ENCODE peak calls at places on chromosome 19, in four cellular contexts. D, E, U and Q are unnamed samples.

GRCh38 chr19:56383826-56384605 is 9.3 kb downstream of the ZNF582 start:
- DNase-seq in D (no peak), E (no peak), U (no peak), Q (no peak)

GRCh38 chr19:11152318-11153062 is 3.1 kb downstream of the SPC24 start:
- DNase-seq in D (peak; percentile 49), E (no peak), U (no peak), Q (no peak)

GRCh38 chr19:38506723-38507550 is 73.4 kb downstream of the RYR1 start:
- DNase-seq in D (peak; percentile 89), E (peak; percentile 64), U (peak; percentile 91), Q (peak; percentile 75)

GRCh38 chr19:6532244-6532999 is 1.6 kb downstream of the TNFSF9 start:
- DNase-seq in D (no peak), E (no peak), U (no peak), Q (no peak)

GRCh38 chr19:40811478-40812341 is 12.7 kb downstream of the EGLN2 start:
- DNase-seq in D (no peak), E (peak; percentile 42), U (no peak), Q (peak; percentile 53)

GRCh38 chr19:8640402-8641004 is 10.1 kb downstream of the NFILZ start:
- DNase-seq in D (peak; percentile 54), E (no peak), U (no peak), Q (peak; percentile 66)

GRCh38 chr19:7460562-7460966 is 28.3 kb downstream of the PEX11G start:
- DNase-seq in D (no peak), E (no peak), U (no peak), Q (no peak)

GRCh38 chr19:38224014-38224862 is at the start of gene DPF1:
- DNase-seq in D (no peak), E (peak; percentile 92), U (no peak), Q (peak; percentile 93)

GRCh38 chr19:16571283-16571682 is 932 bp downstream of the SLC35E1 start:
- DNase-seq in D (no peak), E (no peak), U (no peak), Q (no peak)

GRCh38 chr19:1407662-1408299 is 395 bp downstream of the DAZAP1 start:
- DNase-seq in D (peak; percentile 50), E (peak; percentile 77), U (peak; percentile 83), Q (no peak)

GRCh38 chr19:10334340-10335148 is 1.2 kb upstream of the RAVER1 start:
- DNase-seq in D (peak; percentile 96), E (peak; percentile 96), U (peak; percentile 97), Q (peak; percentile 95)

GRCh38 chr19:51514866-51515481 is 13.4 kb upstream of the SIGLEC12 start:
- DNase-seq in D (no peak), E (peak; percentile 51), U (no peak), Q (no peak)

GRCh38 chr19:38303517-38304351 is at the start of gene C19orf33:
- DNase-seq in D (peak; percentile 85), E (no peak), U (peak; percentile 88), Q (peak; percentile 70)

GRCh38 chr19:3458229-3458555 is 22.1 kb downstream of the SMIM24 start:
- DNase-seq in D (no peak), E (peak; percentile 39), U (peak; percentile 52), Q (no peak)

GRCh38 chr19:18156268-18156667 is 3.3 kb downstream of the PIK3R2 start:
- DNase-seq in D (no peak), E (no peak), U (no peak), Q (no peak)

GRCh38 chr19:42297034-42297433 is 4.9 kb upstream of the PRR19 start:
- DNase-seq in D (no peak), E (no peak), U (no peak), Q (no peak)

GRCh38 chr19:46828484-46828883 is 22.2 kb downstream of the AP2S1 start:
- DNase-seq in D (no peak), E (no peak), U (no peak), Q (no peak)

GRCh38 chr19:5002143-5002542 is 33.2 kb downstream of the KDM4B start:
- DNase-seq in D (no peak), E (no peak), U (no peak), Q (no peak)

GRCh38 chr19:48506138-48506733 is 5.4 kb downstream of the LMTK3 start:
- DNase-seq in D (no peak), E (no peak), U (no peak), Q (no peak)

GRCh38 chr19:35352448-35353304 is 5.0 kb downstream of the FFAR1 start:
- DNase-seq in D (peak; percentile 80), E (peak; percentile 83), U (peak; percentile 76), Q (peak; percentile 83)

GRCh38 chr19:35354898-35355297 is 3.4 kb upstream of the FFAR3 start:
- DNase-seq in D (no peak), E (no peak), U (peak; percentile 19), Q (no peak)

GRCh38 chr19:35353635-35354034 is 4.6 kb upstream of the FFAR3 start:
- DNase-seq in D (no peak), E (no peak), U (peak; percentile 28), Q (no peak)

GRCh38 chr19:35357867-35358573 is at the start of gene FFAR3:
- DNase-seq in D (no peak), E (no peak), U (peak; percentile 68), Q (no peak)

DNA sequence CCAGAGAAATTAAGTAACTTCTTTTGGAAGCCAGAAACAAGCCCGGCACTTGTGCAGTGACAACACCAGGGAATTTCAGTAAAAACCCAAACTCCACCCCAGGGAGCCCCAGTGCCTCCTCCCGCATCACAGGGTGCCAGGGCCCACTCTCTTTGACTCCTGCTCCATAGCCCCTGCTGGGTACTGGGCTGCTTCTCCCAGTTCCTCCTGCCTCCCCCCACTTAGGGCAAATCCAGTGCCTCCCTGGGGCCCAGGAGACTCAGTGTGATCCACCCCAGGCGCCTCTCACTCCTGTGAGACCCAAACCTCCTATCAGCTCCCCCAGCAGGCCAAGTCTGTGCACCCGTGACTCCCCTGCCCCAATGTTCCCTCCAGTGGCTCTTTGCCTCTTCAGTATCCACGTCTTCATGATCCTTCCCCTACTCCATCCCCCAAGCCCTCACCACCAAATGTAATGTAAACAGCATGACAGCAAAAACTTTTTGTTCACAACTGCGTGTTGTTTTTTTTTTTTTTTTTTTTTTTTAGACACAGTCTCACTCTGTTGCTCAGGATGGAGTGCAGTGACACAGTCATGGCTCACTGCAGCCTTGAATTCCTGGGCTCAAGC is 2.3 kb upstream of the FFAR3 start:
- DNase-seq in D (no peak), E (no peak), U (peak; percentile 48), Q (no peak)
- TF ChIP-seq CTCF in D (no peak), E (no peak), U (no peak), Q (no peak)

DNA sequence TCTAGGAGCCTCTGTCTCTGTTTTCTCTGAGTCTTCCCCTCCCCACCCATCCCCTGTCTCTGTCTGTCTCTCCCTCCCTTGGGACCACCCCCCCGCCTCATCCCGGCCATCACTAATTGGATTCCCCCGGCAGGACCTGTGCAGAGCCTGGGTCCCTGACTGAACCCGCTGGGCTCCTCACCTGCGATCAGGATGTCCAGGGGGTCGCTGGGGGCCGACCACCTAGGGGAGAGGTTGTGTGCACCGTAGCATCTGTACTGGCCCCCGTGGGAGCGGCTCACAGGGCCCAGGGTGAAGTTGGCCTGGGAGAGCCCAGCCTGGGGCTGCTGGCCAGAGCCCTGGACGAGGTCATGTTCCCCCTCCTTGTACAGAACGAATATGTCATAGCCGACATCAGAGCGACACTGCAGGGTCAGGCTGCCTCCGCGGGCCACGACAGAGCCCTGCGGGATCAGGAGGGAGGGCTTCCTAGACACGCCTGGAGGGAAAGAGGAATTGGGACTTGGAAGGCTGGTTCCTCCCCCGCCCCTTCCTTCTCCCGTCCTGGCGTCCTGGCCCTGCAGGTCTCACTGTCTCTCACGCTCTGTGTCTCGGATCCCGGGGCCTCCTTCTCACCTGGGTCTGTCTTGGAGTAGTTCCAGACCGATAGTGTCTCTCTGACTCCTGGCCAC is 1.8 kb downstream of the LILRB5 start:
- DNase-seq in D (no peak), E (no peak), U (no peak), Q (no peak)
- H3K27me3 ChIP-seq in D (no peaks in the 10 kb centered on the region), E (peaks cover 7% of the 10 kb centered on the region), U (peaks cover 29% of the 10 kb centered on the region), Q (no peaks in the 10 kb centered on the region)

DNA sequence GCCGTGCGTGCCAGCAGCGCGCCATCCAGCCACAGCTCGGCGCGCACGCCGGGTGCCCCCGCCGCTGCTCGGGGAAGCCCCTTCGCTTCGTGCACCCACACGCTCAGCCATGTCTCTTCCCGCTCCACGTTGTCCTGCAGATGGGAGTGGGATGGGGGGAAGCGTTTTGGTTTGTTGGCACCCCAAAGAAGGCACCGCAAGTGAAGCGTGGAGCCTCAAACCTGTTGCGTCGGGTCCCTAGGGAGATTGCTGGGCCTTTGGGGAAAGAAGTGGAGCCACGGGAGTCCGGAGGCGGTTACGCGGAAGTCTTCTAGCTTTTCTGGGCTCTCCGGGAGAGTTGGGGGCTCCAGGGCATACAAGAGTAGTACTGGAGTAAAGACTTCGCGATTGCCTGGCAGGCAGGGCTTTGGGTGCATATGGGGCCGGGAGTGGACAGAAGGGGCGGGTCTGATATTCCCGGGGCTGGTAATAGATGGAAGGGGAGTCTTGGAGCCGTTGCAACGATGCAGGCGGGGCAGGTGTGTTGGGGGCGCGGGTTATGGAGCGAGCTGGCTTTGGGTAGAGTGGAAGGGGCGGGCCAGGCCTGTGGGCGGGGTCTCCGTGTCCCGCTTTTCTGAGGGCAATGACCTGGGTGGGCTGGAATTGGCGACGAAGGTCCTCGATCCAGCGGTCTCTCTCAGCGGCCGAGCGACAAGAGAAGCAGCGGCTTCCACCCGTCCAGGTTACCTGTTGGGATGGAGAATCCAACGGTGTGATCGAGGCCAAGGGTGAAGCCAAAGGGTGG is 6.5 kb downstream of the RASAL3 start:
- DNase-seq in D (no peak), E (no peak), U (no peak), Q (no peak)
- TF ChIP-seq CTCF in D (no peak), E (no peak), U (no peak), Q (no peak)

GRCh38 chr19:13054605-13055212 is 47.9 kb downstream of the LYL1 start:
- DNase-seq in D (no peak), E (no peak), U (no peak), Q (no peak)

GRCh38 chr19:13056052-13056660 is 46.5 kb downstream of the LYL1 start:
- DNase-seq in D (peak; percentile 88), E (no peak), U (peak; percentile 93), Q (no peak)

GRCh38 chr19:13053761-13054604 is 48.7 kb downstream of the LYL1 start:
- DNase-seq in D (peak; percentile 85), E (peak; percentile 86), U (peak; percentile 90), Q (peak; percentile 29)

GRCh38 chr19:13057147-13057572 is 45.5 kb downstream of the LYL1 start:
- DNase-seq in D (no peak), E (no peak), U (no peak), Q (no peak)

DNA sequence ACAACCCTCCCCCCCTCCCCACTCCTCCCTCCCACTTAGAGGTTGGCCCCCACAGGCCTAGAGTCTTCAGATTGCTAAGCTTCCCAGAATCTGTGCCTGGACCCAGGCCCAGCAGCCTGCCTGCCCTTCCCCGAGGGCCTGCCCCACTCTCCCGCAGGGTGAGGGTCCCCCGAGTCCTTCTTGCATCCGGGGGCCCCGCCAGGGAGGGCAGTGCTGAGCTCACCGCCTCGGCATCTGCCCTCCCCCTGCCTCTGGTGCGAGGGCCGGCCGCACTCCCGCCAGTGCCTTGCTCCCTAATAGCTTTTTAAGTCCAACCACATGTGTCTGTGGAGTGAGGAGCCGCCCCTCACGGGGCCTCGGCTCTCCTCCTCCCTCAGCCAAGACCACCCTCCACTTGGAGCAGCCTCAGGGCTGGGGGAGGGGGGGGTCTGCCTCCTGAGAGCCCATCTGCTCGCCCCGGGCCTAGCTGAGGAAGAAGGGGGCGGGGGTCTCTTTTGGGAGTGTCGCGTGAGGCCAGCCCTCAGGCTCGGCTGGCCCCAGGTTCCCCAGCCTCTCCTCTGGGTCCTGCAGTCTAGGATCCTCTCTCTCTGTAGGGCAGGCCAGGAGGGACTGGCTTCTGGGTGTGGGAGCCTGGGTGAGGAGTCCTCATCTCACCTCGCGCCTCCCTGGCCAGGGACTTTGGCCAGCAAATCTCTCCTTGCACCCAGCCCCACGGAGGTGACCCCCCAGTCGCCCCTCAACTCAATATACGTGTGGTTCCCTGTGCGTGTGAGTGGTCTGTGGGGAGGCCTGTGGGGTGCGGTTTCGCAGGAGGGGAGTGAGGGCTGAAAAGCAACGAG is 47.2 kb downstream of the LYL1 start:
- DNase-seq in D (peak; percentile 61), E (no peak), U (peak; percentile 83), Q (no peak)
- H3K27me3 ChIP-seq in D (no peaks in the 10 kb centered on the region), E (peaks cover 96% of the 10 kb centered on the region), U (no peaks in the 10 kb centered on the region), Q (peaks cover 9% of the 10 kb centered on the region)